ENCODE peak calls at places on chromosomes 13 and 19, in six cellular contexts. M is NCI-H2171; G is SK-N-SH; D is stimulated activated CD8-positive, alpha-beta memory T cell treated with anti-CD3 and anti-CD28 coated beads, Interleukin-7, amount 100 ng/mL, for 1 hour; P is nucleus accumbens; X is occipital lobe. Z is an unnamed sample.

GRCh38 chr19:12996542-12997094 is 1.3 kb downstream of the NFIX start:
- DNase-seq in M (no peak), G (peak; percentile 52), X (no peak), P (no peak), D (no peak), Z (no peak)

GRCh38 chr19:7397687-7398086 is 49.0 kb downstream of the ARHGEF18 start:
- DNase-seq in P (no peak), X (no peak), D (no peak), M (no peak), G (no peak), Z (no peak)

GRCh38 chr19:1245884-1246816 is 2.2 kb upstream of the MIDN start:
- DNase-seq in D (no peak), X (no peak), G (no peak), P (no peak), M (no peak), Z (no peak)

GRCh38 chr19:7450243-7451223 is 38.3 kb downstream of the PEX11G start:
- DNase-seq in D (no peak), X (no peak), G (no peak), M (no peak), P (no peak), Z (peak; percentile 57)

GRCh38 chr13:110417537-110417908 is 110.4 kb downstream of the COL4A2 start:
- DNase-seq in G (no peak), D (no peak), M (no peak), P (no peak), X (no peak), Z (no peak)

GRCh38 chr13:111792956-111793355 is 274.0 kb upstream of the SOX1 start:
- DNase-seq in P (no peak), M (no peak), D (no peak), X (no peak), G (no peak), Z (no peak)

GRCh38 chr19:5131031-5131865 is 162.3 kb downstream of the KDM4B start:
- DNase-seq in G (no peak), X (no peak), D (no peak), P (no peak), M (no peak), Z (no peak)

GRCh38 chr19:51091895-51092873 is 9.5 kb upstream of the KLK14 start:
- DNase-seq in G (no peak), X (no peak), M (no peak), D (no peak), P (no peak), Z (no peak)

GRCh38 chr13:94710081-94710809 is 2.1 kb downstream of the SOX21 start:
- DNase-seq in D (no peak), P (no peak), G (peak; percentile 32), X (no peak), M (no peak), Z (no peak)

GRCh38 chr19:12774588-12775555 is at the start of gene HOOK2:
- DNase-seq in M (peak; percentile 74), X (no peak), D (no peak), G (no peak), P (no peak), Z (no peak)

GRCh38 chr19:46660601-46661019 is 372 bp downstream of the DACT3 start:
- DNase-seq in D (no peak), G (peak; percentile 74), M (no peak), X (no peak), P (no peak), Z (no peak)

GRCh38 chr19:33638167-33639033 is 16.6 kb downstream of the CHST8 start:
- DNase-seq in P (no peak), X (no peak), M (peak; percentile 20), D (no peak), G (no peak), Z (no peak)

GRCh38 chr19:39539165-39539518 is 819 bp downstream of the EID2 start:
- DNase-seq in P (no peak), X (no peak), D (no peak), G (no peak), M (no peak), Z (no peak)

GRCh38 chr19:1132625-1133383 is 29.0 kb downstream of the GPX4 start:
- DNase-seq in M (no peak), X (no peak), G (no peak), D (no peak), P (no peak), Z (no peak)

GRCh38 chr19:33683881-33684549 is 62.3 kb downstream of the CHST8 start:
- DNase-seq in G (no peak), M (peak; percentile 63), P (no peak), X (no peak), D (no peak), Z (peak; percentile 75)

GRCh38 chr13:113566227-113566561 is 18.4 kb upstream of the TFDP1 start:
- DNase-seq in P (no peak), M (no peak), G (no peak), D (no peak), X (no peak), Z (no peak)

GRCh38 chr19:3131168-3131567 is 4.7 kb upstream of the GNA15 start:
- DNase-seq in P (no peak), G (no peak), X (no peak), M (no peak), D (no peak), Z (no peak)

GRCh38 chr13:25372275-25373081 is 704 bp downstream of the ATP8A2 start:
- DNase-seq in M (no peak), D (no peak), P (no peak), G (peak; percentile 74), X (peak; percentile 43), Z (peak; percentile 48)

GRCh38 chr19:29016926-29017760 is 195.8 kb downstream of the UQCRFS1 start:
- DNase-seq in D (no peak), X (no peak), M (no peak), P (no peak), G (no peak), Z (no peak)

Z was measured in neuronal stem cell.